ENCODE peak calls at places on chromosomes 16 and 17, in four cellular contexts. W, A, R and U are unnamed samples.

GRCh38 chr16:26981266-26981938 is 85.3 kb upstream of the C16orf82 start:
- DNase-seq in A (no peak), R (no peak), W (no peak), U (peak; percentile 93)

GRCh38 chr16:14097182-14097951 is 26.2 kb downstream of the MRTFB start:
- DNase-seq in R (no peak), A (no peak), W (no peak), U (no peak)

GRCh38 chr16:15509593-15510520 is 75.5 kb downstream of the BMERB1 start:
- DNase-seq in W (peak; percentile 52), R (peak; percentile 65), A (no peak), U (peak; percentile 60)

GRCh38 chr16:27851586-27851985 is 211.9 kb downstream of the GSG1L start:
- DNase-seq in W (no peak), A (no peak), R (no peak), U (no peak)

GRCh38 chr17:65389956-65390355 is 171.5 kb downstream of the AXIN2 start:
- DNase-seq in R (no peak), A (no peak), W (no peak), U (peak; percentile 68)

GRCh38 chr16:82580293-82580900 is 46.4 kb upstream of the CDH13 start:
- DNase-seq in R (peak; percentile 40), A (no peak), W (no peak), U (no peak)

GRCh38 chr17:79183221-79184158 is 108.9 kb downstream of the ENGASE start:
- DNase-seq in R (peak; percentile 89), W (peak; percentile 82), A (peak; percentile 85), U (no peak)

GRCh38 chr17:50272246-50272645 is 2.0 kb upstream of the TMEM92 start:
- DNase-seq in A (peak; percentile 36), W (peak; percentile 45), R (no peak), U (no peak)

GRCh38 chr16:69363281-69363717 is 11.7 kb upstream of the TMED6 start:
- DNase-seq in W (no peak), A (no peak), R (no peak), U (no peak)

GRCh38 chr17:36611345-36612072 is 10.1 kb downstream of the MRM1 start:
- DNase-seq in A (no peak), W (no peak), R (no peak), U (peak; percentile 85)

GRCh38 chr17:36089888-36090836 is at the start of gene CCL3:
- DNase-seq in R (no peak), W (no peak), A (no peak), U (no peak)

GRCh38 chr17:7083592-7083991 is 3.5 kb upstream of the CLEC10A start:
- DNase-seq in W (no peak), R (no peak), A (no peak), U (peak; percentile 17)

GRCh38 chr16:15618392-15618791 is 24.6 kb downstream of the MARF1 start:
- DNase-seq in W (no peak), R (no peak), A (no peak), U (peak; percentile 81)

GRCh38 chr16:401468-402348 is at the start of gene DECR2:
- DNase-seq in A (peak; percentile 93), R (peak; percentile 93), W (peak; percentile 98), U (peak; percentile 85)

GRCh38 chr16:65494080-65494479 is 372.2 kb upstream of the CDH11 start:
- DNase-seq in R (peak; percentile 35), A (no peak), W (no peak), U (no peak)

GRCh38 chr17:57818066-57818465 is 31.8 kb downstream of the MRPS23 start:
- DNase-seq in W (no peak), A (no peak), R (no peak), U (no peak)

GRCh38 chr16:68724797-68725196 is 12.3 kb upstream of the CDH1 start:
- DNase-seq in R (no peak), A (no peak), W (no peak), U (no peak)

GRCh38 chr17:50478391-50479361 is at the start of gene RSAD1:
- DNase-seq in R (peak; percentile 96), A (peak; percentile 93), W (peak; percentile 84), U (peak; percentile 88)

GRCh38 chr17:76532072-76532651 is 5.3 kb downstream of the CYGB start:
- DNase-seq in A (no peak), R (peak; percentile 58), W (no peak), U (peak; percentile 17)
- H3K4ac ChIP-seq in A (no peak overlapping the region), R (no peak overlapping the region), W (no peak overlapping the region), U (peak overlapping the region; percentile 56)

GRCh38 chr17:34993031-34993430 is 12.7 kb downstream of the LIG3 start:
- DNase-seq in A (no peak), R (no peak), W (no peak), U (no peak)
- H4K5ac ChIP-seq in A (no peak overlapping the region), R (no peak overlapping the region), W (no peak overlapping the region), U (no peak overlapping the region)

GRCh38 chr16:56997931-56998330 is 8.6 kb downstream of the NLRC5 start:
- DNase-seq in R (no peak), W (no peak), A (no peak), U (no peak)

GRCh38 chr16:56993204-56993603 is 3.8 kb downstream of the NLRC5 start:
- DNase-seq in A (no peak), R (no peak), W (no peak), U (peak; percentile 36)

GRCh38 chr16:56994311-56994710 is 5.0 kb downstream of the NLRC5 start:
- DNase-seq in A (no peak), R (no peak), W (no peak), U (no peak)

GRCh38 chr16:56997264-56997663 is 7.9 kb downstream of the NLRC5 start:
- DNase-seq in R (no peak), A (no peak), W (no peak), U (no peak)

DNA sequence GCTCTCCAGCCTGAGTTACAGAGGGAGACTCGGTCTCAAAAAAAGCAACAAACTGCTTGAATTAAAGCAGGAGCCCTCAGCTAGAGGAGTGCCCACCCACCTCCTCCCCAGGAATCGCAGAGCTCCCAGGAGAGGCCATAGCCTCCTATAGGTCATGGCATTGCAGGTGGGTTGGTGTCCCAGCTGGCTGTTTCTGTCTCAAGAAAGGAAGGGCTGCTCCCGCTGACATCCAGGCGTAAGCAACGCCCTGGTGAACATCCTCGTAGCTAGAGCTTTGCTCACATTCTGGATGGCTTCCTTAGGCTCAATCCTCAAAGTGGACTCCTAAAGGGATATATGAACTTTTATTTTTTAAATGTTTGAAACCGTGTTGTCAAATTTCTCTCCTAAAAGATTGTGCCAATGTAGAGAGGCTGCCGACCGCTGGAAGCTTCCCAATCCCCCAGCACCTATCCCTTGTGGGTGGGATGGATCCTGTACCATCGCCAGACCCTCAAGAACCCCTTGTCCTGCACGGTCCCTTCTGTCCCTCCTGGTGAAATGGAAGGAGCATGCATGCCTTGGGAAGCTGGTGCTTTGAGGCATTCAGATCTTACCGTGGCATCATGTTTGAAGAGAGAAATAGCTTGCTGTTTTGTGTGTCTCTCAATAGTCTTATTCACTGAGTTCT is 5.9 kb downstream of the NLRC5 start:
- DNase-seq in W (no peak), A (no peak), R (no peak), U (no peak)
- H3K4ac ChIP-seq in W (no peak overlapping the region), A (no peak overlapping the region), R (no peak overlapping the region), U (no peak overlapping the region)

GRCh38 chr17:187130-187529 is 5.7 kb upstream of the DOC2B start:
- DNase-seq in A (no peak), R (no peak), W (no peak), U (no peak)

GRCh38 chr17:192666-193425 is 11.4 kb upstream of the DOC2B start:
- DNase-seq in A (no peak), R (no peak), W (no peak), U (no peak)

GRCh38 chr17:193426-193810 is 12.0 kb upstream of the DOC2B start:
- DNase-seq in R (no peak), W (no peak), A (no peak), U (no peak)

GRCh38 chr17:185445-186138 is 4.1 kb upstream of the DOC2B start:
- DNase-seq in R (no peak), W (no peak), A (no peak), U (no peak)

DNA sequence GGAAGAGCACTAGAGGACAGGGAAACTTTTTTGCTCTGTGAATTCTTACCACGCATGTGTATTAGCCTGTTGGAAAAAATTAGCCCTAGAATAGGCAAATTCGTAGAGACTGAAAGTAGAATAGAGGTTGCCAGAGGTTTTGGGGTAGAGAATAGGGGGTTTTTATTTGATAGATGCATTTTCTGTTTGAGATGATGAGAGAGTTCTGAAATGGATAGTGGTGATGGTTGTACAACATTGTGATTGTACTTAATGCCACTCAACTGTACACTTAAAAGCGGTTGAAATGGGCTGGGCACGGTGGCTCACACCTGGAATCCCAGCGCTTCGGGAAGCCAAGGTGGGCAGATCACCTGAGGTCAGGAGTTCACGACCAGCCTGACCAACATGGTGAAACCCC is 8.0 kb upstream of the DOC2B start:
- DNase-seq in R (no peak), A (no peak), W (no peak), U (no peak)
- H4K5ac ChIP-seq in R (no peak overlapping the region), A (no peak overlapping the region), W (no peak overlapping the region), U (no peak overlapping the region)

DNA sequence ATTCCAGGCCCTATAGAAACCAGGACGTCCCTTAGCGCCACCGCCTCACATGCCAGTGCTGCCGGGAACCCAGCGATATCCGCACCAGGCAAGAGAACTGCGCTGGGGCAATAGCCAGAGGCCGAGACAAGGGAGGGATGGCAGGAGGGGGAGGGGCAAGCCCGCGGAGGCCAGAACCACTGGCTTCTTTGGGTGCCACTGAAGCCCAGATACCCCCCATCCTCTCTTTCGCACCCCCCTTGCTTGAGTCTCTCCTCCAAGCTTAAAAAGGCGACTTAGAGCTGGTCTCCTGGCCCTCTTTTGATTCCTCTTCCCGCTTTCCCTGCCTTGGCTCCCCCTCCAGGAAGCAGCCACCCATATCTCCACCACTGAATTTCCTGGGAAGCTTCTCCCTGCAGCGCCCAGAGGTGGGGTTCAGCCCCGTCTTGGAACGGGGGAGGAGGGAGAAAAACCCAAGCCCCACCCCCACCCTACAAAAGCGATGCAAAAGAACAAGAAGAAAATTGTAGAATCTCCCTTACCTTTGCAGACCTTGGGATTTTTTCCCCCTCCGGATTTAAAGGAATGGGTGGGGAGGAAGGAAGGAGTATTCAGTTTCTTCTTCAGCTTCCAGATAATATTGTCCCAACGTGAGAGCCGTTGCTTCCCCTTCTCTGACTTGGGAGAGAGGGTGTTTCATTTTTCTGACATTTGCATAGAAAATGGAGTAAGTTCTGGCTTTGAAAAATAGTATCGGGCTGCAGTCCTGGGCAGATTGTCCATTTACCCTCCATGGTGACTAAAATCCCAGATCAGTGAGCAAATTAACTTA is 622 bp downstream of the HOXB6 start:
- DNase-seq in R (no peak), A (peak; percentile 81), W (no peak), U (no peak)
- H3K4ac ChIP-seq in R (no peak overlapping the region), A (no peak overlapping the region), W (no peak overlapping the region), U (no peak overlapping the region)

GRCh38 chr16:89120281-89120680 is 26.6 kb downstream of the ACSF3 start:
- DNase-seq in W (no peak), A (no peak), R (no peak), U (no peak)
- H4K5ac ChIP-seq in W (no peak overlapping the region), A (no peak overlapping the region), R (no peak overlapping the region), U (no peak overlapping the region)